ENCODE peak calls at places on chromosomes 5 and 9, in four cellular contexts. One of them, this sample, is unnamed.

GRCh38 chr5:5418006-5418405 is 4.5 kb upstream of the ICE1 start:
- DNase-seq in lower leg skin: no peak
- DNase-seq in choroid plexus epithelial cell: no peak
- DNase-seq in tibial artery: no peak
- DNase-seq in this sample: no peak

GRCh38 chr5:11062379-11062778 is 301.3 kb upstream of the DAP start:
- DNase-seq in choroid plexus epithelial cell: peak
- DNase-seq in lower leg skin: no peak
- DNase-seq in tibial artery: no peak
- DNase-seq in this sample: no peak

GRCh38 chr5:116454417-116454927 is 120.2 kb downstream of the SEMA6A start:
- DNase-seq in choroid plexus epithelial cell: peak
- DNase-seq in lower leg skin: no peak
- DNase-seq in tibial artery: no peak
- DNase-seq in this sample: no peak

GRCh38 chr5:59525310-59525709 is 368.2 kb downstream of the PDE4D start:
- DNase-seq in choroid plexus epithelial cell: no peak
- DNase-seq in lower leg skin: no peak
- DNase-seq in tibial artery: no peak
- DNase-seq in this sample: no peak

GRCh38 chr9:69874301-69875060 is 53.9 kb downstream of the CFAP95 start:
- DNase-seq in choroid plexus epithelial cell: no peak
- DNase-seq in lower leg skin: no peak
- DNase-seq in tibial artery: no peak
- DNase-seq in this sample: no peak

GRCh38 chr5:65791721-65792698 is 70.0 kb downstream of the NLN start:
- DNase-seq in lower leg skin: no peak
- DNase-seq in choroid plexus epithelial cell: no peak
- DNase-seq in tibial artery: no peak
- DNase-seq in this sample: no peak

GRCh38 chr9:78812665-78813064 is 515.7 kb downstream of the PSAT1 start:
- DNase-seq in choroid plexus epithelial cell: no peak
- DNase-seq in lower leg skin: no peak
- DNase-seq in tibial artery: no peak
- DNase-seq in this sample: no peak

GRCh38 chr5:114362977-114363721 is 1.3 kb downstream of the KCNN2 start:
- DNase-seq in tibial artery: no peak
- DNase-seq in lower leg skin: no peak
- DNase-seq in choroid plexus epithelial cell: no peak
- DNase-seq in this sample: peak

GRCh38 chr9:87280421-87280820 is 217.2 kb upstream of the DAPK1 start:
- DNase-seq in choroid plexus epithelial cell: peak
- DNase-seq in lower leg skin: no peak
- DNase-seq in tibial artery: no peak
- DNase-seq in this sample: no peak

GRCh38 chr5:163104496-163104895 is 332.9 kb upstream of the CCNG1 start:
- DNase-seq in lower leg skin: no peak
- DNase-seq in tibial artery: no peak
- DNase-seq in choroid plexus epithelial cell: no peak
- DNase-seq in this sample: no peak

GRCh38 chr9:38440511-38440910 is 16.3 kb upstream of the IGFBPL1 start:
- DNase-seq in lower leg skin: peak
- DNase-seq in tibial artery: no peak
- DNase-seq in choroid plexus epithelial cell: no peak
- DNase-seq in this sample: no peak

GRCh38 chr9:134689320-134690181 is 47.9 kb downstream of the COL5A1 start:
- DNase-seq in tibial artery: peak
- DNase-seq in lower leg skin: peak
- DNase-seq in choroid plexus epithelial cell: peak
- DNase-seq in this sample: peak

GRCh38 chr5:169494383-169495251 is 89.0 kb upstream of the SPDL1 start:
- DNase-seq in choroid plexus epithelial cell: no peak
- DNase-seq in lower leg skin: no peak
- DNase-seq in tibial artery: peak
- DNase-seq in this sample: no peak

GRCh38 chr5:53302524-53302923 is 177.9 kb upstream of the FST start:
- DNase-seq in lower leg skin: no peak
- DNase-seq in choroid plexus epithelial cell: peak
- DNase-seq in tibial artery: no peak
- DNase-seq in this sample: no peak

GRCh38 chr5:75509956-75510355 is 1.5 kb downstream of the CERT1 start:
- DNase-seq in tibial artery: peak
- DNase-seq in choroid plexus epithelial cell: peak
- DNase-seq in lower leg skin: no peak
- DNase-seq in this sample: peak

GRCh38 chr5:150765019-150765788 is 6.4 kb upstream of the DCTN4 start:
- DNase-seq in choroid plexus epithelial cell: no peak
- DNase-seq in lower leg skin: no peak
- DNase-seq in tibial artery: no peak
- DNase-seq in this sample: no peak

GRCh38 chr9:16205455-16205854 is 652.6 kb downstream of the CCDC171 start:
- DNase-seq in choroid plexus epithelial cell: no peak
- DNase-seq in tibial artery: no peak
- DNase-seq in lower leg skin: no peak
- DNase-seq in this sample: no peak

GRCh38 chr5:148352696-148353095 is 17.3 kb downstream of the SPINK9 start:
- DNase-seq in lower leg skin: no peak
- DNase-seq in tibial artery: no peak
- DNase-seq in choroid plexus epithelial cell: no peak
- DNase-seq in this sample: no peak

GRCh38 chr9:11319477-11320060 is 706.8 kb upstream of the PTPRD start:
- DNase-seq in choroid plexus epithelial cell: peak
- DNase-seq in lower leg skin: no peak
- DNase-seq in tibial artery: no peak
- DNase-seq in this sample: no peak
- TF ChIP-seq CTCF in choroid plexus epithelial cell: peak
- TF ChIP-seq CTCF in lower leg skin: no peak
- TF ChIP-seq CTCF in tibial artery: no peak
- TF ChIP-seq CTCF in this sample: no peak

GRCh38 chr5:118040496-118040895 is 947.9 kb downstream of the DTWD2 start:
- DNase-seq in tibial artery: no peak
- DNase-seq in choroid plexus epithelial cell: no peak
- DNase-seq in lower leg skin: no peak
- DNase-seq in this sample: no peak

GRCh38 chr5:118044169-118044568 is 944.2 kb downstream of the DTWD2 start:
- DNase-seq in lower leg skin: no peak
- DNase-seq in choroid plexus epithelial cell: no peak
- DNase-seq in tibial artery: no peak
- DNase-seq in this sample: no peak

GRCh38 chr5:118043531-118043930 is 944.8 kb downstream of the DTWD2 start:
- DNase-seq in tibial artery: no peak
- DNase-seq in lower leg skin: no peak
- DNase-seq in choroid plexus epithelial cell: no peak
- DNase-seq in this sample: no peak

DNA sequence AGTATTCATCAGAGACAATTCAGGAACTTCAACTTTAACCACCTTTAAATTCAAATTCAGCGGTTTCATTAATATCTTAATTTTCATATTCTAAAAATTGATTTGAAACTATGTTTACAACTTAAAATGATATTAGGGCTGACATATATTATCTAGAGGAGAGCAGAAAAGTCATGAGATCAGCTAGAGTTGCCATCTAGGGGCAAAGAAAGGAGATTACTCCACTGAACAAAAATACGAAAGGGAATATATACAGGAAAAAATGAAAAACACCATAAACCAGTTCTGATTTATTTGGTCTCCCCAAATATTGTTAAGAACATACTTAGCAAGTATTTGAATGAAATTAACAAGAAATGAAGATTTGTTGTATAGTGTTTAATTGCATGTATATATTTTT is 946.3 kb downstream of the DTWD2 start:
- DNase-seq in tibial artery: no peak
- DNase-seq in choroid plexus epithelial cell: peak
- DNase-seq in lower leg skin: no peak
- DNase-seq in this sample: no peak
- TF ChIP-seq CTCF in tibial artery: no peak
- TF ChIP-seq CTCF in choroid plexus epithelial cell: no peak
- TF ChIP-seq CTCF in lower leg skin: no peak
- TF ChIP-seq CTCF in this sample: no peak

GRCh38 chr5:174344335-174344734 is 298.8 kb downstream of the NSG2 start:
- DNase-seq in choroid plexus epithelial cell: no peak
- DNase-seq in tibial artery: no peak
- DNase-seq in lower leg skin: peak
- DNase-seq in this sample: no peak
- TF ChIP-seq CTCF in choroid plexus epithelial cell: peak
- TF ChIP-seq CTCF in tibial artery: no peak
- TF ChIP-seq CTCF in lower leg skin: no peak
- TF ChIP-seq CTCF in this sample: no peak

GRCh38 chr9:108412755-108413154 is 443.0 kb downstream of the ACTL7B start:
- DNase-seq in choroid plexus epithelial cell: peak
- DNase-seq in lower leg skin: no peak
- DNase-seq in tibial artery: no peak
- DNase-seq in this sample: peak
- TF ChIP-seq CTCF in choroid plexus epithelial cell: no peak
- TF ChIP-seq CTCF in lower leg skin: no peak
- TF ChIP-seq CTCF in tibial artery: no peak
- TF ChIP-seq CTCF in this sample: no peak

GRCh38 chr5:111922344-111922743 is 165.3 kb upstream of the NREP start:
- DNase-seq in choroid plexus epithelial cell: no peak
- DNase-seq in tibial artery: no peak
- DNase-seq in lower leg skin: no peak
- DNase-seq in this sample: no peak
- TF ChIP-seq CTCF in choroid plexus epithelial cell: no peak
- TF ChIP-seq CTCF in tibial artery: no peak
- TF ChIP-seq CTCF in lower leg skin: no peak
- TF ChIP-seq CTCF in this sample: no peak

DNA sequence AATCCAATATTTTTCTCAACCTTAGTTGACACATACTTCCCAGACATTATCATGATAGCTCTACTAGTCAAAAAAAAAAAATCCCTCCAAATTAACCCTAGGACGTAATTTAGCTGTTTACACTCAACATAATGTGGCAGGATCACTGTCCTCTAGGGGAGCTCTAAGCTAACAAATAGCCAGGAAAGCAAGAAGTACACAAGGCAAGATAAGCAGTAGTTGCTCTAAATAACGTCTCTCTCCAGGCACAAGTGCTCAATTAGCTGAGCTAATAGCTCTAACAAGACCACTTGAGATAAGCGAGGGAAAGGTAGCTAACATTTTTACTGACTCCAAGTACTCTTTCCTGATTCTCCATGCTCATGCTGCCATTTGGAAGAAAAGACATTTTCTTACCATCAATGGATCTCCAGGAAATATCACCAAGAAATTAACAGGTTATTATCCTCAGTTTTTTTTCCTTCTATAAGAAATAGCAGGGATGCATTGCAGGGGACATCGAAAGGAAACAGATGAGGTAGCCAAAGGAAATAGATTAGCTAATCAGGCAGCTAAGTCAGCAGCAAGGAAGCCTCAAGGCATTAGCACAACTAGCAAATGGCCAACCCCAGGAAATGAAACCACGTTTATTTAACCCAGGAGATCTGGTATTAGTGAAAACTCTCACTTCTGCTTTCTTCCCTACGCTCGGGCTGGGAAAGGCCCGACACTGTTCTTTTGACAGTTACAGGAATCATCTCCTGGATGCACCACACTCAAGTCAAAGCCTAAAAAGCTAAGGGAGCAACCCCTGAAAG is 614.1 kb downstream of the PTPRD start:
- DNase-seq in lower leg skin: no peak
- DNase-seq in tibial artery: no peak
- DNase-seq in choroid plexus epithelial cell: peak
- DNase-seq in this sample: no peak
- TF ChIP-seq CTCF in lower leg skin: no peak
- TF ChIP-seq CTCF in tibial artery: no peak
- TF ChIP-seq CTCF in choroid plexus epithelial cell: peak
- TF ChIP-seq CTCF in this sample: no peak

GRCh38 chr5:55547792-55548191 is 13.0 kb upstream of the PLPP1 start:
- DNase-seq in choroid plexus epithelial cell: no peak
- DNase-seq in lower leg skin: no peak
- DNase-seq in tibial artery: no peak
- DNase-seq in this sample: no peak

GRCh38 chr5:55544341-55544740 is 9.6 kb upstream of the PLPP1 start:
- DNase-seq in lower leg skin: no peak
- DNase-seq in choroid plexus epithelial cell: no peak
- DNase-seq in tibial artery: no peak
- DNase-seq in this sample: no peak

GRCh38 chr5:55551298-55551846 is 16.6 kb upstream of the PLPP1 start:
- DNase-seq in lower leg skin: no peak
- DNase-seq in choroid plexus epithelial cell: no peak
- DNase-seq in tibial artery: no peak
- DNase-seq in this sample: no peak

GRCh38 chr5:55551904-55552303 is 17.1 kb upstream of the PLPP1 start:
- DNase-seq in choroid plexus epithelial cell: no peak
- DNase-seq in lower leg skin: no peak
- DNase-seq in tibial artery: no peak
- DNase-seq in this sample: no peak

DNA sequence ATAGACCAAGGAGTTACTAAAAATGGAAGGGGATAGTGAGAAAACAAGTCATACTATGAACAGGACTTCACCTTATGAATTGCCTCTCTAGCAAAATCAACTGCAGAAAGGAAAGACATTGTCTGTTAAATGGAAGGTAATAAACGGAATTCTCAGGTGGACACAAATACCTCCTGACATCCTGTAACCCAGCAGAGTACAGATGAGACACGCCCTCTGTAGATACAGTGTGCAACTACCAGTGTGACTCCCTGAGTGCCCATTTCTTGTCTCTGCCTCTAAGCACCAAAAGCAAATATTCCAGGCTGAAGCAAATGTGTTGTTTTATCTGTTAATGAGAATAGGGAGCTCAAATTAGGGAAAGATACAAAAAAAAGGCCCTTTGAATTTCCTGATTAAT is 12.2 kb upstream of the PLPP1 start:
- DNase-seq in choroid plexus epithelial cell: no peak
- DNase-seq in tibial artery: no peak
- DNase-seq in lower leg skin: no peak
- DNase-seq in this sample: no peak
- TF ChIP-seq CTCF in choroid plexus epithelial cell: no peak
- TF ChIP-seq CTCF in tibial artery: no peak
- TF ChIP-seq CTCF in lower leg skin: no peak
- TF ChIP-seq CTCF in this sample: no peak